ENCODE peak calls at places on chromosomes 4 and X, in seven cellular contexts. N is H9, U is mesenchymal stem cell, H is IMR-90, Q is mesendoderm, K is H1, L is trophoblast cell. D is an unnamed sample.

GRCh38 chr4:123986268-123986798 is 589.7 kb downstream of the SPRY1 start:
- DNase-seq in N (no peak), Q (no peak), U (peak), L (peak), K (no peak), H (peak), D (no peak)

GRCh38 chr4:73066928-73067327 is 2.6 kb downstream of the COX18 start:
- DNase-seq in K (no peak), Q (no peak), U (no peak), H (no peak), N (no peak), L (no peak), D (no peak)

GRCh38 chrX:131792789-131793462 is 230.2 kb upstream of the STK26 start:
- DNase-seq in N (no peak), K (no peak), H (peak), U (no peak), L (peak), Q (peak), D (no peak)

GRCh38 chr4:1345905-1346780 is 865 bp upstream of the UVSSA start:
- DNase-seq in N (peak), L (peak), H (peak), K (peak), U (peak), Q (peak), D (peak)

GRCh38 chrX:129931411-129932136 is 25.6 kb downstream of the UTP14A start:
- DNase-seq in Q (peak), L (peak), K (peak), H (peak), U (peak), N (peak), D (peak)

GRCh38 chr4:113982181-113982580 is 2.7 kb upstream of the ARSJ start:
- DNase-seq in L (no peak), H (no peak), N (no peak), Q (no peak), U (no peak), K (no peak), D (no peak)

GRCh38 chr4:83618431-83618830 is 82.5 kb downstream of the GPAT3 start:
- DNase-seq in L (peak), U (peak), N (no peak), Q (peak), H (peak), K (no peak), D (no peak)

GRCh38 chr4:79253168-79253567 is 72.7 kb downstream of the NAA11 start:
- DNase-seq in N (no peak), K (no peak), L (no peak), U (no peak), Q (no peak), H (no peak), D (no peak)

GRCh38 chr4:108426493-108426892 is 193.9 kb upstream of the RPL34 start:
- DNase-seq in N (no peak), H (peak), Q (no peak), U (peak), L (no peak), K (no peak), D (no peak)

GRCh38 chr4:72323227-72323626 is 245.8 kb downstream of the ADAMTS3 start:
- DNase-seq in U (no peak), K (no peak), H (no peak), Q (no peak), N (no peak), L (no peak), D (no peak)

GRCh38 chr4:113534698-113535097 is 226.8 kb downstream of the CAMK2D start:
- DNase-seq in L (no peak), N (no peak), U (no peak), Q (no peak), H (peak), K (no peak), D (no peak)

GRCh38 chr4:110669663-110670062 is 46.8 kb upstream of the PITX2 start:
- DNase-seq in L (no peak), N (no peak), K (no peak), U (no peak), Q (no peak), H (no peak), D (no peak)

GRCh38 chrX:57227691-57228090 is 58.8 kb upstream of the FAAH2 start:
- DNase-seq in Q (peak), N (peak), K (no peak), U (no peak), L (no peak), H (no peak), D (no peak)

GRCh38 chr4:91502365-91502764 is 801.4 kb upstream of the GRID2 start:
- DNase-seq in K (no peak), L (no peak), Q (peak), H (no peak), U (peak), N (no peak), D (no peak)

GRCh38 chr4:17448689-17449088 is 63.2 kb downstream of the QDPR start:
- DNase-seq in U (peak), L (no peak), N (no peak), H (peak), Q (no peak), K (no peak), D (no peak)

GRCh38 chr4:11293866-11294265 is 134.8 kb downstream of the HS3ST1 start:
- DNase-seq in L (no peak), N (no peak), K (no peak), H (no peak), Q (no peak), U (no peak), D (no peak)

GRCh38 chr4:116501954-116502353 is 583.4 kb downstream of the TRAM1L1 start:
- DNase-seq in Q (peak), U (peak), H (no peak), N (no peak), L (peak), K (no peak), D (no peak)

GRCh38 chrX:98067611-98068010 is 1183.9 kb downstream of the RPA4 start:
- DNase-seq in H (peak), N (no peak), L (peak), K (no peak), Q (peak), U (peak), D (no peak)

GRCh38 chrX:45749375-45749774 is 548.7 kb upstream of the DIPK2B start:
- DNase-seq in N (no peak), K (no peak), U (peak), Q (no peak), L (no peak), H (no peak), D (no peak)

GRCh38 chr4:48212165-48212564 is 57.5 kb downstream of the TEC start:
- DNase-seq in H (no peak), U (no peak), Q (no peak), L (no peak), N (no peak), K (no peak), D (no peak)

GRCh38 chrX:132831336-132831973 is 127.0 kb downstream of the HS6ST2 start:
- DNase-seq in Q (no peak), L (no peak), K (no peak), N (no peak), H (no peak), U (no peak), D (no peak)

GRCh38 chrX:148682206-148682605 is 181.8 kb downstream of the AFF2 start:
- DNase-seq in U (no peak), H (no peak), Q (no peak), K (no peak), L (no peak), N (no peak), D (no peak)
- H3K23ac ChIP-seq in U (no peak), H (no peak), Q (no peak), K (no peak), L (no peak), N (no peak), D (no peak)

GRCh38 chr4:25621027-25621930 is 34.4 kb upstream of the SLC34A2 start:
- DNase-seq in K (no peak), U (no peak), Q (no peak), H (no peak), N (no peak), L (peak), D (peak)
- H3K23ac ChIP-seq in K (no peak), U (no peak), Q (no peak), H (no peak), N (no peak), L (no peak), D (no peak)

DNA sequence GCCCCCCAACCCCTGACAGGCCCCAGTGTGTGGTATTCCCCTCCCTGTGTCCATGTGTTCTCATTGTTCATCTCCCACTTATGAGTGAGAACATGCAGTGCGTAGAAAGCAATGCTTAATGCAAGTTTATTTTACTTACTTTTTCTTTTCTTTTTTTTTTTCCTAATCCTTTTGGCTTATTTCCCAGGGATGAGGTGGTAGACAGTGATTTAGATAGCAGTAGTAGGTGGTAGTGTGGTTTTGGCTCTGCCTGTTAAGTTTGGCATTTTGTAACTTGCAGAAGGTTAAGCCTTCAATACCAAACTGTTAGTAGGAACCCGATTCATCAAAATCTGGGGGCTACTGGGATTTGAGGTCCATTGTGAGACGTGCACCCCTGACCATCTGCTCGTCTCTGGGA is 70.4 kb downstream of the PHOX2B start:
- DNase-seq in N (no peak), L (no peak), K (no peak), H (peak), U (peak), Q (peak), D (no peak)
- H3K23ac ChIP-seq in N (no peak), L (no peak), K (no peak), H (no peak), U (no peak), Q (no peak), D (no peak)

GRCh38 chr4:120718979-120719566 is 203.5 kb downstream of the PRDM5 start:
- DNase-seq in U (peak), H (peak), Q (peak), N (peak), L (no peak), K (no peak), D (no peak)
- H3K23ac ChIP-seq in U (no peak), H (no peak), Q (no peak), N (no peak), L (no peak), K (no peak), D (no peak)

DNA sequence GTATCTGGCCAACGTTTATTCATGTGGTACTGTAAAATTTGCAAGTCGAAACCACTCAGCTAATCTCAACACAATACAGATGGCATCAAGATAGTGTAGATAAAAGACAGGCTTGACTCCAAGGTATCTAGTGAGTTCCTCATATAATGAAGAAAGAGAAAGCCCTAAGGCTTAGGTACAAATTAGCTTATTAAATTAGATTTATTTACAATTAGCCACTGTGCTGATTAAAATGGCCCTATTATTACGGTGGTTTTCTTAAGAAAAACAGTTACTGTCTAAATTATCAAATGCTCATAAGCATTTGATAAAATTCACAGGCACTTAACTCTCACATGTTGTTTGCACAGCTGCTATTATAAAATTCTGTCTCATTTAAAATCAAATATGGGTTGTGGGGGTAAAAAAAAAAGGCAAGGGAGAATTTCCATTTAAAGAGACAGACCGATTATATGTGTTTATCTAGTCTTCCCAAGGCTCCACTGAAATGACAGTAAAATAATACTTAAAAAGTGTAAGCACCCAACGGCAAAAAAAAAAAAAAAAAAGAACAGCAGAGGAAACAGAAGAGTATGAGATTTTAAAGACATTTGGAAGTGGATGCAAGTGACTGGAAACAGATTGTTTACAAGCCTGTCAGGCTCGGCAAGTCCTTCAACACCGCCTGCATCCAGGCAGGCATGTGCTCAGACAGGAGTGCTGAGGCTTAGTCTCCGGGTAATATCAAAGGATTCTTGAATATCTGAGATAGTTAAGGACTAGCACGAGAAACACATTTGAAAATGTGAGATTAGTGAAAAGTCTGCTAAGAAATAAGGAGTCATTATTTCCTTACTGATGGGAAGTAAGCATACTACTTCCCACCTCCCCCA is 55.1 kb downstream of the FAM13A start:
- DNase-seq in N (no peak), Q (no peak), U (peak), L (peak), H (no peak), K (no peak), D (no peak)
- H3K23ac ChIP-seq in N (no peak), Q (no peak), U (no peak), L (no peak), H (no peak), K (no peak), D (no peak)

GRCh38 chrX:151609222-151609621 is 45.7 kb downstream of the PASD1 start:
- DNase-seq in K (no peak), N (no peak), L (no peak), Q (no peak), H (no peak), U (no peak), D (no peak)
- H3K23ac ChIP-seq in K (no peak), N (no peak), L (no peak), Q (no peak), H (no peak), U (no peak), D (no peak)

GRCh38 chr4:41400296-41400695 is 137.7 kb upstream of the LIMCH1 start:
- DNase-seq in N (no peak), K (no peak), H (no peak), U (no peak), L (no peak), Q (no peak), D (no peak)

GRCh38 chr4:41410049-41410448 is 127.9 kb upstream of the LIMCH1 start:
- DNase-seq in U (peak), L (peak), K (no peak), Q (no peak), H (peak), N (no peak), D (no peak)

GRCh38 chr4:41405464-41405863 is 132.5 kb upstream of the LIMCH1 start:
- DNase-seq in N (no peak), U (no peak), L (no peak), Q (no peak), H (no peak), K (no peak), D (no peak)

GRCh38 chr4:41409095-41409494 is 128.9 kb upstream of the LIMCH1 start:
- DNase-seq in K (no peak), L (no peak), H (no peak), Q (no peak), U (no peak), N (no peak), D (no peak)

DNA sequence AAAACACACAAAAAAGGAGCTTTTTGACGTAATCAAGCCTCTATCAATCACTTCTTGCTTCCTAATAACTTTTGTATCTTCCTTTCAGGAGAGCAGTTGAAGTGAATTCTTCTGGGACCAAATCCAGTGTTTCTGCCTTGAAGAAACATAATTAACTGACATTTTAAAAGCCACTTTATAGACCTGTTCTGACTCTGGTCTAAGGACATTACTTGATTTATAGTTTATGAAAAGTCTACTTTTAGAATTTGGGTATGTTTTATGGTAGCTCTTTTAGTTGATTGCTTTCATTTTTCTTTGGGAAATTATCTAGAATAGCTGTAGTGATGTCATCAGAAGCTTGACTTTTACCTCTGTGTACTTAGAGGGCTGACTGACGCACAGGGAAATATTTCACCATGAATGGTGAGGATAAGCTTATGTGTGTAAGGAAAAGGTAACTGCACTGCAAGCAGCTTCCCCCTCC is 131.9 kb upstream of the LIMCH1 start:
- DNase-seq in H (no peak), Q (no peak), U (peak), L (no peak), K (no peak), N (no peak), D (no peak)
- H3K23ac ChIP-seq in H (no peak), Q (no peak), U (no peak), L (no peak), K (no peak), N (no peak), D (no peak)

D was measured in neuronal stem cell.